ENCODE peak calls at places on chromosome 21, in nine cellular contexts. One of them, this sample, is unnamed.

GRCh38 chr21:45471229-45472052 is 66.5 kb downstream of the COL18A1 start:
- DNase-seq in kidney glomerular epithelial cell: peak; percentile 63
- DNase-seq in activated CD8-positive, alpha-beta memory T cell treated with anti-CD3 and anti-CD28 coated beads for 1 hour: no peak
- DNase-seq in cardiac muscle cell: no peak
- DNase-seq in islet precursor cell: no peak
- DNase-seq in fibroblast of lung: peak; percentile 96
- DNase-seq in stimulated activated CD8-positive, alpha-beta memory T cell treated with anti-CD3 and anti-CD28 coated beads, Interleukin-15, amount 100 ng/mL, for 1 hour: no peak
- DNase-seq in stimulated activated CD4-positive, alpha-beta T cell treated with anti-CD3 and anti-CD28 coated beads, Interleukin-4, amount 100 ng/mL, for 1 hour: no peak
- DNase-seq in GM19239: no peak
- DNase-seq in this sample: peak; percentile 94

GRCh38 chr21:37828515-37828914 is 87.7 kb downstream of the KCNJ6 start:
- DNase-seq in kidney glomerular epithelial cell: no peak
- DNase-seq in activated CD8-positive, alpha-beta memory T cell treated with anti-CD3 and anti-CD28 coated beads for 1 hour: no peak
- DNase-seq in cardiac muscle cell: no peak
- DNase-seq in islet precursor cell: no peak
- DNase-seq in fibroblast of lung: no peak
- DNase-seq in stimulated activated CD8-positive, alpha-beta memory T cell treated with anti-CD3 and anti-CD28 coated beads, Interleukin-15, amount 100 ng/mL, for 1 hour: no peak
- DNase-seq in stimulated activated CD4-positive, alpha-beta T cell treated with anti-CD3 and anti-CD28 coated beads, Interleukin-4, amount 100 ng/mL, for 1 hour: no peak
- DNase-seq in GM19239: no peak
- DNase-seq in this sample: no peak

GRCh38 chr21:45894107-45894810 is 87.3 kb upstream of the COL6A1 start:
- DNase-seq in kidney glomerular epithelial cell: no peak
- DNase-seq in activated CD8-positive, alpha-beta memory T cell treated with anti-CD3 and anti-CD28 coated beads for 1 hour: no peak
- DNase-seq in cardiac muscle cell: peak; percentile 42
- DNase-seq in islet precursor cell: peak; percentile 68
- DNase-seq in fibroblast of lung: peak; percentile 87
- DNase-seq in stimulated activated CD8-positive, alpha-beta memory T cell treated with anti-CD3 and anti-CD28 coated beads, Interleukin-15, amount 100 ng/mL, for 1 hour: no peak
- DNase-seq in stimulated activated CD4-positive, alpha-beta T cell treated with anti-CD3 and anti-CD28 coated beads, Interleukin-4, amount 100 ng/mL, for 1 hour: no peak
- DNase-seq in GM19239: no peak
- DNase-seq in this sample: peak; percentile 71

GRCh38 chr21:39610705-39611104 is 2.0 kb upstream of the B3GALT5 start:
- DNase-seq in kidney glomerular epithelial cell: peak; percentile 58
- DNase-seq in activated CD8-positive, alpha-beta memory T cell treated with anti-CD3 and anti-CD28 coated beads for 1 hour: no peak
- DNase-seq in cardiac muscle cell: no peak
- DNase-seq in islet precursor cell: peak; percentile 74
- DNase-seq in fibroblast of lung: no peak
- DNase-seq in stimulated activated CD8-positive, alpha-beta memory T cell treated with anti-CD3 and anti-CD28 coated beads, Interleukin-15, amount 100 ng/mL, for 1 hour: no peak
- DNase-seq in stimulated activated CD4-positive, alpha-beta T cell treated with anti-CD3 and anti-CD28 coated beads, Interleukin-4, amount 100 ng/mL, for 1 hour: no peak
- DNase-seq in GM19239: no peak
- DNase-seq in this sample: no peak

GRCh38 chr21:34885125-34885524 is 164.0 kb downstream of the RUNX1 start:
- DNase-seq in kidney glomerular epithelial cell: peak; percentile 17
- DNase-seq in activated CD8-positive, alpha-beta memory T cell treated with anti-CD3 and anti-CD28 coated beads for 1 hour: no peak
- DNase-seq in cardiac muscle cell: no peak
- DNase-seq in islet precursor cell: no peak
- DNase-seq in fibroblast of lung: peak; percentile 43
- DNase-seq in stimulated activated CD8-positive, alpha-beta memory T cell treated with anti-CD3 and anti-CD28 coated beads, Interleukin-15, amount 100 ng/mL, for 1 hour: no peak
- DNase-seq in stimulated activated CD4-positive, alpha-beta T cell treated with anti-CD3 and anti-CD28 coated beads, Interleukin-4, amount 100 ng/mL, for 1 hour: no peak
- DNase-seq in GM19239: no peak
- DNase-seq in this sample: peak; percentile 37

GRCh38 chr21:44780767-44781459 is 20.7 kb downstream of the UBE2G2 start:
- DNase-seq in kidney glomerular epithelial cell: no peak
- DNase-seq in activated CD8-positive, alpha-beta memory T cell treated with anti-CD3 and anti-CD28 coated beads for 1 hour: no peak
- DNase-seq in cardiac muscle cell: peak; percentile 54
- DNase-seq in islet precursor cell: peak; percentile 38
- DNase-seq in fibroblast of lung: no peak
- DNase-seq in stimulated activated CD8-positive, alpha-beta memory T cell treated with anti-CD3 and anti-CD28 coated beads, Interleukin-15, amount 100 ng/mL, for 1 hour: no peak
- DNase-seq in stimulated activated CD4-positive, alpha-beta T cell treated with anti-CD3 and anti-CD28 coated beads, Interleukin-4, amount 100 ng/mL, for 1 hour: no peak
- DNase-seq in GM19239: no peak
- DNase-seq in this sample: no peak

GRCh38 chr21:17491716-17492414 is 21.0 kb upstream of the CXADR start:
- DNase-seq in kidney glomerular epithelial cell: peak; percentile 95
- DNase-seq in activated CD8-positive, alpha-beta memory T cell treated with anti-CD3 and anti-CD28 coated beads for 1 hour: no peak
- DNase-seq in cardiac muscle cell: no peak
- DNase-seq in islet precursor cell: no peak
- DNase-seq in fibroblast of lung: peak; percentile 98
- DNase-seq in stimulated activated CD8-positive, alpha-beta memory T cell treated with anti-CD3 and anti-CD28 coated beads, Interleukin-15, amount 100 ng/mL, for 1 hour: no peak
- DNase-seq in stimulated activated CD4-positive, alpha-beta T cell treated with anti-CD3 and anti-CD28 coated beads, Interleukin-4, amount 100 ng/mL, for 1 hour: no peak
- DNase-seq in GM19239: no peak
- DNase-seq in this sample: peak; percentile 96

GRCh38 chr21:41751621-41752020 is 15.2 kb downstream of the RIPK4 start:
- DNase-seq in kidney glomerular epithelial cell: no peak
- DNase-seq in activated CD8-positive, alpha-beta memory T cell treated with anti-CD3 and anti-CD28 coated beads for 1 hour: no peak
- DNase-seq in cardiac muscle cell: no peak
- DNase-seq in islet precursor cell: no peak
- DNase-seq in fibroblast of lung: no peak
- DNase-seq in stimulated activated CD8-positive, alpha-beta memory T cell treated with anti-CD3 and anti-CD28 coated beads, Interleukin-15, amount 100 ng/mL, for 1 hour: no peak
- DNase-seq in stimulated activated CD4-positive, alpha-beta T cell treated with anti-CD3 and anti-CD28 coated beads, Interleukin-4, amount 100 ng/mL, for 1 hour: no peak
- DNase-seq in GM19239: no peak
- DNase-seq in this sample: no peak

GRCh38 chr21:34012640-34013039 is 60.7 kb upstream of the MRPS6 start:
- DNase-seq in kidney glomerular epithelial cell: no peak
- DNase-seq in activated CD8-positive, alpha-beta memory T cell treated with anti-CD3 and anti-CD28 coated beads for 1 hour: no peak
- DNase-seq in cardiac muscle cell: no peak
- DNase-seq in islet precursor cell: no peak
- DNase-seq in fibroblast of lung: no peak
- DNase-seq in stimulated activated CD8-positive, alpha-beta memory T cell treated with anti-CD3 and anti-CD28 coated beads, Interleukin-15, amount 100 ng/mL, for 1 hour: no peak
- DNase-seq in stimulated activated CD4-positive, alpha-beta T cell treated with anti-CD3 and anti-CD28 coated beads, Interleukin-4, amount 100 ng/mL, for 1 hour: no peak
- DNase-seq in GM19239: no peak
- DNase-seq in this sample: no peak

GRCh38 chr21:39676054-39676771 is 63.5 kb downstream of the B3GALT5 start:
- DNase-seq in kidney glomerular epithelial cell: peak; percentile 97
- DNase-seq in activated CD8-positive, alpha-beta memory T cell treated with anti-CD3 and anti-CD28 coated beads for 1 hour: no peak
- DNase-seq in cardiac muscle cell: peak; percentile 91
- DNase-seq in islet precursor cell: peak; percentile 97
- DNase-seq in fibroblast of lung: no peak
- DNase-seq in stimulated activated CD8-positive, alpha-beta memory T cell treated with anti-CD3 and anti-CD28 coated beads, Interleukin-15, amount 100 ng/mL, for 1 hour: no peak
- DNase-seq in stimulated activated CD4-positive, alpha-beta T cell treated with anti-CD3 and anti-CD28 coated beads, Interleukin-4, amount 100 ng/mL, for 1 hour: no peak
- DNase-seq in GM19239: no peak
- DNase-seq in this sample: peak; percentile 66

GRCh38 chr21:38323721-38324591 is 67.2 kb downstream of the KCNJ15 start:
- DNase-seq in kidney glomerular epithelial cell: peak; percentile 79
- DNase-seq in activated CD8-positive, alpha-beta memory T cell treated with anti-CD3 and anti-CD28 coated beads for 1 hour: no peak
- DNase-seq in cardiac muscle cell: peak; percentile 7
- DNase-seq in islet precursor cell: peak; percentile 60
- DNase-seq in fibroblast of lung: peak; percentile 70
- DNase-seq in stimulated activated CD8-positive, alpha-beta memory T cell treated with anti-CD3 and anti-CD28 coated beads, Interleukin-15, amount 100 ng/mL, for 1 hour: no peak
- DNase-seq in stimulated activated CD4-positive, alpha-beta T cell treated with anti-CD3 and anti-CD28 coated beads, Interleukin-4, amount 100 ng/mL, for 1 hour: no peak
- DNase-seq in GM19239: no peak
- DNase-seq in this sample: peak; percentile 98

GRCh38 chr21:34881894-34882371 is 167.2 kb downstream of the RUNX1 start:
- DNase-seq in kidney glomerular epithelial cell: peak; percentile 87
- DNase-seq in activated CD8-positive, alpha-beta memory T cell treated with anti-CD3 and anti-CD28 coated beads for 1 hour: no peak
- DNase-seq in cardiac muscle cell: no peak
- DNase-seq in islet precursor cell: no peak
- DNase-seq in fibroblast of lung: peak; percentile 86
- DNase-seq in stimulated activated CD8-positive, alpha-beta memory T cell treated with anti-CD3 and anti-CD28 coated beads, Interleukin-15, amount 100 ng/mL, for 1 hour: no peak
- DNase-seq in stimulated activated CD4-positive, alpha-beta T cell treated with anti-CD3 and anti-CD28 coated beads, Interleukin-4, amount 100 ng/mL, for 1 hour: no peak
- DNase-seq in GM19239: no peak
- DNase-seq in this sample: peak; percentile 66

GRCh38 chr21:28639742-28640141 is 352.9 kb downstream of the LTN1 start:
- DNase-seq in kidney glomerular epithelial cell: no peak
- DNase-seq in activated CD8-positive, alpha-beta memory T cell treated with anti-CD3 and anti-CD28 coated beads for 1 hour: no peak
- DNase-seq in cardiac muscle cell: no peak
- DNase-seq in islet precursor cell: no peak
- DNase-seq in fibroblast of lung: peak; percentile 28
- DNase-seq in stimulated activated CD8-positive, alpha-beta memory T cell treated with anti-CD3 and anti-CD28 coated beads, Interleukin-15, amount 100 ng/mL, for 1 hour: no peak
- DNase-seq in stimulated activated CD4-positive, alpha-beta T cell treated with anti-CD3 and anti-CD28 coated beads, Interleukin-4, amount 100 ng/mL, for 1 hour: no peak
- DNase-seq in GM19239: no peak
- DNase-seq in this sample: no peak

GRCh38 chr21:41926068-41926806 is 27.6 kb downstream of the C2CD2 start:
- DNase-seq in kidney glomerular epithelial cell: peak; percentile 42
- DNase-seq in activated CD8-positive, alpha-beta memory T cell treated with anti-CD3 and anti-CD28 coated beads for 1 hour: no peak
- DNase-seq in cardiac muscle cell: no peak
- DNase-seq in islet precursor cell: no peak
- DNase-seq in fibroblast of lung: peak; percentile 78
- DNase-seq in stimulated activated CD8-positive, alpha-beta memory T cell treated with anti-CD3 and anti-CD28 coated beads, Interleukin-15, amount 100 ng/mL, for 1 hour: no peak
- DNase-seq in stimulated activated CD4-positive, alpha-beta T cell treated with anti-CD3 and anti-CD28 coated beads, Interleukin-4, amount 100 ng/mL, for 1 hour: peak; percentile 17
- DNase-seq in GM19239: peak; percentile 51
- DNase-seq in this sample: peak; percentile 83

GRCh38 chr21:43016728-43017127 is 42.4 kb downstream of the PKNOX1 start:
- DNase-seq in kidney glomerular epithelial cell: no peak
- DNase-seq in activated CD8-positive, alpha-beta memory T cell treated with anti-CD3 and anti-CD28 coated beads for 1 hour: no peak
- DNase-seq in cardiac muscle cell: no peak
- DNase-seq in islet precursor cell: no peak
- DNase-seq in fibroblast of lung: no peak
- DNase-seq in stimulated activated CD8-positive, alpha-beta memory T cell treated with anti-CD3 and anti-CD28 coated beads, Interleukin-15, amount 100 ng/mL, for 1 hour: no peak
- DNase-seq in stimulated activated CD4-positive, alpha-beta T cell treated with anti-CD3 and anti-CD28 coated beads, Interleukin-4, amount 100 ng/mL, for 1 hour: no peak
- DNase-seq in GM19239: no peak
- DNase-seq in this sample: no peak

GRCh38 chr21:28754127-28754611 is 238.5 kb downstream of the LTN1 start:
- DNase-seq in kidney glomerular epithelial cell: no peak
- DNase-seq in activated CD8-positive, alpha-beta memory T cell treated with anti-CD3 and anti-CD28 coated beads for 1 hour: no peak
- DNase-seq in cardiac muscle cell: peak; percentile 93
- DNase-seq in islet precursor cell: peak; percentile 76
- DNase-seq in fibroblast of lung: peak; percentile 93
- DNase-seq in stimulated activated CD8-positive, alpha-beta memory T cell treated with anti-CD3 and anti-CD28 coated beads, Interleukin-15, amount 100 ng/mL, for 1 hour: no peak
- DNase-seq in stimulated activated CD4-positive, alpha-beta T cell treated with anti-CD3 and anti-CD28 coated beads, Interleukin-4, amount 100 ng/mL, for 1 hour: no peak
- DNase-seq in GM19239: no peak
- DNase-seq in this sample: peak; percentile 94

GRCh38 chr21:23475518-23476189 is 2131.6 kb downstream of the MRPL39 start:
- DNase-seq in kidney glomerular epithelial cell: no peak
- DNase-seq in activated CD8-positive, alpha-beta memory T cell treated with anti-CD3 and anti-CD28 coated beads for 1 hour: no peak
- DNase-seq in cardiac muscle cell: no peak
- DNase-seq in islet precursor cell: no peak
- DNase-seq in fibroblast of lung: peak; percentile 5
- DNase-seq in stimulated activated CD8-positive, alpha-beta memory T cell treated with anti-CD3 and anti-CD28 coated beads, Interleukin-15, amount 100 ng/mL, for 1 hour: no peak
- DNase-seq in stimulated activated CD4-positive, alpha-beta T cell treated with anti-CD3 and anti-CD28 coated beads, Interleukin-4, amount 100 ng/mL, for 1 hour: no peak
- DNase-seq in GM19239: no peak
- DNase-seq in this sample: no peak

GRCh38 chr21:45379171-45379900 is 25.6 kb upstream of the COL18A1 start:
- DNase-seq in kidney glomerular epithelial cell: no peak
- DNase-seq in activated CD8-positive, alpha-beta memory T cell treated with anti-CD3 and anti-CD28 coated beads for 1 hour: no peak
- DNase-seq in cardiac muscle cell: no peak
- DNase-seq in islet precursor cell: peak; percentile 27
- DNase-seq in fibroblast of lung: no peak
- DNase-seq in stimulated activated CD8-positive, alpha-beta memory T cell treated with anti-CD3 and anti-CD28 coated beads, Interleukin-15, amount 100 ng/mL, for 1 hour: no peak
- DNase-seq in stimulated activated CD4-positive, alpha-beta T cell treated with anti-CD3 and anti-CD28 coated beads, Interleukin-4, amount 100 ng/mL, for 1 hour: no peak
- DNase-seq in GM19239: no peak
- DNase-seq in this sample: no peak

GRCh38 chr21:35232545-35233176 is 183.6 kb upstream of the RUNX1 start:
- DNase-seq in kidney glomerular epithelial cell: peak; percentile 86
- DNase-seq in activated CD8-positive, alpha-beta memory T cell treated with anti-CD3 and anti-CD28 coated beads for 1 hour: no peak
- DNase-seq in cardiac muscle cell: no peak
- DNase-seq in islet precursor cell: peak; percentile 95
- DNase-seq in fibroblast of lung: peak; percentile 93
- DNase-seq in stimulated activated CD8-positive, alpha-beta memory T cell treated with anti-CD3 and anti-CD28 coated beads, Interleukin-15, amount 100 ng/mL, for 1 hour: no peak
- DNase-seq in stimulated activated CD4-positive, alpha-beta T cell treated with anti-CD3 and anti-CD28 coated beads, Interleukin-4, amount 100 ng/mL, for 1 hour: no peak
- DNase-seq in GM19239: no peak
- DNase-seq in this sample: peak; percentile 93

GRCh38 chr21:30408782-30409494 is 13.1 kb downstream of the KRTAP13-1 start:
- DNase-seq in kidney glomerular epithelial cell: peak; percentile 6
- DNase-seq in activated CD8-positive, alpha-beta memory T cell treated with anti-CD3 and anti-CD28 coated beads for 1 hour: no peak
- DNase-seq in cardiac muscle cell: peak; percentile 83
- DNase-seq in islet precursor cell: peak; percentile 98
- DNase-seq in fibroblast of lung: peak; percentile 5
- DNase-seq in stimulated activated CD8-positive, alpha-beta memory T cell treated with anti-CD3 and anti-CD28 coated beads, Interleukin-15, amount 100 ng/mL, for 1 hour: no peak
- DNase-seq in stimulated activated CD4-positive, alpha-beta T cell treated with anti-CD3 and anti-CD28 coated beads, Interleukin-4, amount 100 ng/mL, for 1 hour: no peak
- DNase-seq in GM19239: no peak
- DNase-seq in this sample: peak; percentile 6

GRCh38 chr21:42609806-42610205 is 43.6 kb upstream of the PDE9A start:
- DNase-seq in kidney glomerular epithelial cell: peak; percentile 41
- DNase-seq in activated CD8-positive, alpha-beta memory T cell treated with anti-CD3 and anti-CD28 coated beads for 1 hour: no peak
- DNase-seq in cardiac muscle cell: no peak
- DNase-seq in islet precursor cell: no peak
- DNase-seq in fibroblast of lung: no peak
- DNase-seq in stimulated activated CD8-positive, alpha-beta memory T cell treated with anti-CD3 and anti-CD28 coated beads, Interleukin-15, amount 100 ng/mL, for 1 hour: no peak
- DNase-seq in stimulated activated CD4-positive, alpha-beta T cell treated with anti-CD3 and anti-CD28 coated beads, Interleukin-4, amount 100 ng/mL, for 1 hour: peak; percentile 48
- DNase-seq in GM19239: no peak
- DNase-seq in this sample: no peak

GRCh38 chr21:25360593-25360992 is 246.7 kb downstream of the MRPL39 start:
- DNase-seq in kidney glomerular epithelial cell: no peak
- DNase-seq in activated CD8-positive, alpha-beta memory T cell treated with anti-CD3 and anti-CD28 coated beads for 1 hour: no peak
- DNase-seq in cardiac muscle cell: no peak
- DNase-seq in islet precursor cell: no peak
- DNase-seq in fibroblast of lung: no peak
- DNase-seq in stimulated activated CD8-positive, alpha-beta memory T cell treated with anti-CD3 and anti-CD28 coated beads, Interleukin-15, amount 100 ng/mL, for 1 hour: no peak
- DNase-seq in stimulated activated CD4-positive, alpha-beta T cell treated with anti-CD3 and anti-CD28 coated beads, Interleukin-4, amount 100 ng/mL, for 1 hour: no peak
- DNase-seq in GM19239: no peak
- DNase-seq in this sample: no peak

GRCh38 chr21:44444286-44444931 is 10.9 kb upstream of the LRRC3 start:
- DNase-seq in kidney glomerular epithelial cell: no peak
- DNase-seq in activated CD8-positive, alpha-beta memory T cell treated with anti-CD3 and anti-CD28 coated beads for 1 hour: no peak
- DNase-seq in cardiac muscle cell: no peak
- DNase-seq in islet precursor cell: peak; percentile 77
- DNase-seq in fibroblast of lung: no peak
- DNase-seq in stimulated activated CD8-positive, alpha-beta memory T cell treated with anti-CD3 and anti-CD28 coated beads, Interleukin-15, amount 100 ng/mL, for 1 hour: no peak
- DNase-seq in stimulated activated CD4-positive, alpha-beta T cell treated with anti-CD3 and anti-CD28 coated beads, Interleukin-4, amount 100 ng/mL, for 1 hour: no peak
- DNase-seq in GM19239: no peak
- DNase-seq in this sample: no peak

GRCh38 chr21:45420623-45421041 is 15.7 kb downstream of the COL18A1 start:
- DNase-seq in kidney glomerular epithelial cell: peak; percentile 87
- DNase-seq in activated CD8-positive, alpha-beta memory T cell treated with anti-CD3 and anti-CD28 coated beads for 1 hour: no peak
- DNase-seq in cardiac muscle cell: peak; percentile 34
- DNase-seq in islet precursor cell: no peak
- DNase-seq in fibroblast of lung: no peak
- DNase-seq in stimulated activated CD8-positive, alpha-beta memory T cell treated with anti-CD3 and anti-CD28 coated beads, Interleukin-15, amount 100 ng/mL, for 1 hour: no peak
- DNase-seq in stimulated activated CD4-positive, alpha-beta T cell treated with anti-CD3 and anti-CD28 coated beads, Interleukin-4, amount 100 ng/mL, for 1 hour: no peak
- DNase-seq in GM19239: no peak
- DNase-seq in this sample: no peak

GRCh38 chr21:41953249-41953830 is 478 bp downstream of the C2CD2 start:
- DNase-seq in kidney glomerular epithelial cell: no peak
- DNase-seq in activated CD8-positive, alpha-beta memory T cell treated with anti-CD3 and anti-CD28 coated beads for 1 hour: no peak
- DNase-seq in cardiac muscle cell: peak; percentile 45
- DNase-seq in islet precursor cell: no peak
- DNase-seq in fibroblast of lung: no peak
- DNase-seq in stimulated activated CD8-positive, alpha-beta memory T cell treated with anti-CD3 and anti-CD28 coated beads, Interleukin-15, amount 100 ng/mL, for 1 hour: no peak
- DNase-seq in stimulated activated CD4-positive, alpha-beta T cell treated with anti-CD3 and anti-CD28 coated beads, Interleukin-4, amount 100 ng/mL, for 1 hour: peak; percentile 12
- DNase-seq in GM19239: no peak
- DNase-seq in this sample: no peak

GRCh38 chr21:41536827-41537103 is 28.8 kb upstream of the TMPRSS2 start:
- DNase-seq in kidney glomerular epithelial cell: no peak
- DNase-seq in activated CD8-positive, alpha-beta memory T cell treated with anti-CD3 and anti-CD28 coated beads for 1 hour: no peak
- DNase-seq in cardiac muscle cell: no peak
- DNase-seq in islet precursor cell: no peak
- DNase-seq in fibroblast of lung: no peak
- DNase-seq in stimulated activated CD8-positive, alpha-beta memory T cell treated with anti-CD3 and anti-CD28 coated beads, Interleukin-15, amount 100 ng/mL, for 1 hour: no peak
- DNase-seq in stimulated activated CD4-positive, alpha-beta T cell treated with anti-CD3 and anti-CD28 coated beads, Interleukin-4, amount 100 ng/mL, for 1 hour: no peak
- DNase-seq in GM19239: no peak
- DNase-seq in this sample: no peak

GRCh38 chr21:34333150-34333739 is 30.6 kb upstream of the KCNE2 start:
- DNase-seq in kidney glomerular epithelial cell: peak; percentile 37
- DNase-seq in activated CD8-positive, alpha-beta memory T cell treated with anti-CD3 and anti-CD28 coated beads for 1 hour: no peak
- DNase-seq in cardiac muscle cell: no peak
- DNase-seq in islet precursor cell: no peak
- DNase-seq in fibroblast of lung: no peak
- DNase-seq in stimulated activated CD8-positive, alpha-beta memory T cell treated with anti-CD3 and anti-CD28 coated beads, Interleukin-15, amount 100 ng/mL, for 1 hour: no peak
- DNase-seq in stimulated activated CD4-positive, alpha-beta T cell treated with anti-CD3 and anti-CD28 coated beads, Interleukin-4, amount 100 ng/mL, for 1 hour: no peak
- DNase-seq in GM19239: no peak
- DNase-seq in this sample: no peak